ENCODE peak calls at places on chromosome X, in nine cellular contexts. R is body of pancreas, T is spleen, P is endothelial cell of umbilical vein, N is right lobe of liver, C is IMR-90, Z is K562, B is heart left ventricle, D is suprapubic skin. L is an unnamed sample.

GRCh38 chrX:99095965-99096364 is 1314.1 kb downstream of the PCDH19 start:
- DNase-seq in Z (no peak), B (no peak), D (no peak), C (no peak), P (no peak), N (no peak), R (no peak), T (no peak), L (no peak)

GRCh38 chrX:136121788-136122187 is 25.5 kb upstream of the FHL1 start:
- DNase-seq in P (no peak), C (no peak), N (no peak), T (no peak), R (no peak), B (no peak), D (no peak), Z (no peak), L (no peak)

GRCh38 chrX:39900788-39901170 is 197.0 kb downstream of the BCOR start:
- DNase-seq in B (no peak), Z (no peak), N (no peak), D (no peak), T (no peak), R (no peak), P (no peak), C (no peak), L (no peak)

GRCh38 chrX:65575024-65575423 is 40.4 kb upstream of the LAS1L start:
- DNase-seq in B (no peak), D (no peak), N (no peak), C (peak), Z (no peak), P (no peak), T (no peak), R (no peak), L (no peak)

GRCh38 chrX:386768-387575 is at the start of gene PPP2R3B:
- DNase-seq in D (peak), R (peak), P (peak), T (peak), B (peak), C (peak), N (peak), Z (peak), L (peak)

GRCh38 chrX:32673193-32673592 is 538.2 kb downstream of the DMD start:
- DNase-seq in Z (no peak), N (no peak), R (no peak), P (peak), T (no peak), C (peak), D (no peak), B (no peak), L (no peak)

GRCh38 chrX:65581661-65582339 is 47.2 kb upstream of the LAS1L start:
- DNase-seq in D (no peak), C (peak), P (peak), R (peak), T (no peak), Z (peak), N (peak), B (peak), L (peak)

GRCh38 chrX:38249965-38250364 is 29.3 kb upstream of the SRPX start:
- DNase-seq in D (no peak), R (no peak), T (no peak), P (peak), C (peak), N (no peak), Z (no peak), B (no peak), L (no peak)

GRCh38 chrX:47358387-47359065 is 11.9 kb upstream of the ZNF157 start:
- DNase-seq in B (no peak), D (no peak), N (no peak), P (peak), T (no peak), Z (no peak), C (no peak), R (no peak), L (no peak)

GRCh38 chrX:16160729-16161128 is 6.6 kb upstream of the MAGEB17 start:
- DNase-seq in Z (no peak), P (peak), T (no peak), R (no peak), N (no peak), B (no peak), C (peak), D (no peak), L (no peak)

GRCh38 chrX:104310084-104310483 is 55.4 kb upstream of the ESX1 start:
- DNase-seq in D (no peak), P (peak), R (no peak), T (no peak), C (peak), N (no peak), Z (no peak), B (no peak), L (no peak)

GRCh38 chrX:98480606-98481005 is 1596.9 kb downstream of the RPA4 start:
- DNase-seq in C (no peak), Z (no peak), N (no peak), B (no peak), R (no peak), D (no peak), P (no peak), T (no peak), L (no peak)

GRCh38 chrX:101931104-101931493 is 728 bp downstream of the ZMAT1 start:
- DNase-seq in R (no peak), C (no peak), Z (no peak), D (no peak), N (no peak), B (no peak), P (peak), T (no peak), L (no peak)

GRCh38 chrX:78387364-78387763 is 60.0 kb upstream of the CYSLTR1 start:
- DNase-seq in T (no peak), C (no peak), P (no peak), B (no peak), Z (no peak), D (no peak), N (no peak), R (no peak), L (no peak)

GRCh38 chrX:24026403-24026801 is 584 bp downstream of the KLHL15 start:
- DNase-seq in Z (no peak), P (peak), N (no peak), D (no peak), C (no peak), B (no peak), T (no peak), R (no peak), L (no peak)

GRCh38 chrX:75074475-75074874 is 81.6 kb downstream of the ABCB7 start:
- DNase-seq in C (no peak), R (no peak), T (no peak), B (no peak), N (no peak), Z (no peak), D (no peak), P (no peak), L (no peak)

GRCh38 chrX:56232221-56233082 is at the start of gene KLF8:
- DNase-seq in D (peak), N (peak), C (no peak), P (no peak), B (peak), Z (peak), R (peak), T (no peak), L (peak)

GRCh38 chrX:9352683-9353430 is 112.0 kb upstream of the TBL1X start:
- DNase-seq in Z (peak), T (peak), N (no peak), C (peak), R (no peak), B (peak), D (no peak), P (no peak), L (no peak)

GRCh38 chrX:19824603-19825002 is 62.8 kb downstream of the SH3KBP1 start:
- DNase-seq in R (no peak), C (peak), D (no peak), T (no peak), Z (no peak), B (no peak), P (no peak), N (no peak), L (no peak)

GRCh38 chrX:23434356-23434884 is 99.8 kb downstream of the PTCHD1 start:
- DNase-seq in B (peak), P (no peak), N (no peak), D (peak), R (peak), Z (no peak), C (peak), T (no peak), L (peak)

GRCh38 chrX:13043138-13043537 is 1.3 kb downstream of the FAM9C start:
- DNase-seq in C (no peak), N (no peak), T (no peak), D (no peak), R (no peak), B (no peak), Z (no peak), P (no peak), L (no peak)

GRCh38 chrX:39477031-39477430 is 620.7 kb downstream of the BCOR start:
- DNase-seq in D (no peak), Z (no peak), C (no peak), T (no peak), P (no peak), R (no peak), B (no peak), N (no peak), L (no peak)

GRCh38 chrX:42664706-42665105 is 113.3 kb downstream of the PPP1R2C start:
- DNase-seq in P (no peak), C (no peak), R (no peak), T (no peak), D (no peak), B (no peak), N (no peak), Z (no peak), L (no peak)

GRCh38 chrX:9842541-9842940 is 56.3 kb downstream of the SHROOM2 start:
- DNase-seq in Z (no peak), N (no peak), T (no peak), B (no peak), D (no peak), P (no peak), R (no peak), C (no peak), L (no peak)

GRCh38 chrX:118847676-118848075 is 24.1 kb downstream of the ZCCHC12 start:
- DNase-seq in T (no peak), Z (peak), P (peak), C (peak), N (no peak), B (no peak), D (no peak), R (no peak), L (no peak)

GRCh38 chrX:28920554-28920953 is 333.3 kb downstream of the IL1RAPL1 start:
- DNase-seq in D (no peak), Z (no peak), N (no peak), P (peak), C (peak), R (no peak), B (no peak), T (no peak), L (no peak)

GRCh38 chrX:107766470-107767140 is 9.0 kb downstream of the TSC22D3 start:
- DNase-seq in D (no peak), C (peak), T (no peak), R (no peak), B (peak), N (no peak), Z (no peak), P (no peak), L (peak)

GRCh38 chrX:123408856-123409737 is 225.0 kb downstream of the GRIA3 start:
- DNase-seq in P (no peak), C (no peak), R (no peak), N (no peak), B (no peak), Z (no peak), T (no peak), D (no peak), L (no peak)

GRCh38 chrX:19064175-19064574 is 58.1 kb downstream of the ADGRG2 start:
- DNase-seq in T (no peak), Z (no peak), R (no peak), D (no peak), P (no peak), C (peak), N (no peak), B (no peak), L (no peak)

GRCh38 chrX:21943460-21944135 is 3.1 kb downstream of the SMS start:
- DNase-seq in Z (no peak), R (no peak), D (no peak), P (peak), B (no peak), N (no peak), C (peak), T (no peak), L (no peak)

GRCh38 chrX:141133272-141133671 is 43.7 kb downstream of the LDOC1 start:
- DNase-seq in N (no peak), B (no peak), D (no peak), T (no peak), Z (no peak), P (no peak), R (no peak), C (no peak), L (no peak)

GRCh38 chrX:103607385-103608304 is at the start of gene TCEAL3:
- DNase-seq in B (peak), D (peak), C (peak), P (peak), N (peak), Z (no peak), T (peak), R (peak), L (peak)

GRCh38 chrX:148624951-148625350 is 124.5 kb downstream of the AFF2 start:
- DNase-seq in Z (no peak), B (no peak), P (no peak), N (no peak), D (no peak), R (no peak), C (no peak), T (no peak), L (no peak)

GRCh38 chrX:118974908-118975671 is 672 bp downstream of the LONRF3 start:
- DNase-seq in Z (peak), B (no peak), T (peak), D (peak), R (peak), C (no peak), P (peak), N (peak), L (peak)

GRCh38 chrX:136268051-136269048 is 17.1 kb upstream of the MAP7D3 start:
- DNase-seq in Z (peak), T (no peak), R (peak), B (no peak), P (peak), D (no peak), N (no peak), C (peak), L (no peak)

GRCh38 chrX:100994352-100995281 is 25.1 kb downstream of the ARL13A start:
- DNase-seq in T (no peak), N (no peak), Z (peak), D (no peak), B (no peak), R (no peak), C (peak), P (peak), L (no peak)

GRCh38 chrX:72340572-72340971 is 34.9 kb upstream of the CITED1 start:
- DNase-seq in D (no peak), P (no peak), T (no peak), C (no peak), Z (no peak), B (no peak), R (no peak), N (no peak), L (no peak)

GRCh38 chrX:40952855-40953254 is 132.4 kb upstream of the USP9X start:
- DNase-seq in P (peak), T (no peak), Z (no peak), B (no peak), N (no peak), D (no peak), C (peak), R (no peak), L (no peak)

GRCh38 chrX:150693782-150694574 is 782 bp downstream of the MTMR1 start:
- DNase-seq in D (peak), Z (peak), T (peak), R (peak), N (peak), C (peak), B (peak), P (peak), L (peak)

GRCh38 chrX:150690126-150690525 is 3.1 kb upstream of the MTMR1 start:
- DNase-seq in R (no peak), C (peak), N (no peak), T (no peak), Z (no peak), B (no peak), P (no peak), D (no peak), L (no peak)

GRCh38 chrX:150692296-150692695 is 900 bp upstream of the MTMR1 start:
- DNase-seq in Z (no peak), N (no peak), B (no peak), D (no peak), R (no peak), P (no peak), T (no peak), C (no peak), L (no peak)

GRCh38 chrX:150694738-150695410 is 1.7 kb downstream of the MTMR1 start:
- DNase-seq in B (peak), R (no peak), N (no peak), C (no peak), P (no peak), Z (peak), T (no peak), D (no peak), L (no peak)

GRCh38 chrX:150692837-150693781 is at the start of gene MTMR1:
- DNase-seq in D (peak), B (peak), N (peak), T (peak), C (no peak), R (peak), Z (peak), P (peak), L (peak)
- H3K4me3 ChIP-seq in D (peak), B (peak), N (peak), T (peak), C (peak), R (peak), Z (peak), P (peak), L (peak)

DNA sequence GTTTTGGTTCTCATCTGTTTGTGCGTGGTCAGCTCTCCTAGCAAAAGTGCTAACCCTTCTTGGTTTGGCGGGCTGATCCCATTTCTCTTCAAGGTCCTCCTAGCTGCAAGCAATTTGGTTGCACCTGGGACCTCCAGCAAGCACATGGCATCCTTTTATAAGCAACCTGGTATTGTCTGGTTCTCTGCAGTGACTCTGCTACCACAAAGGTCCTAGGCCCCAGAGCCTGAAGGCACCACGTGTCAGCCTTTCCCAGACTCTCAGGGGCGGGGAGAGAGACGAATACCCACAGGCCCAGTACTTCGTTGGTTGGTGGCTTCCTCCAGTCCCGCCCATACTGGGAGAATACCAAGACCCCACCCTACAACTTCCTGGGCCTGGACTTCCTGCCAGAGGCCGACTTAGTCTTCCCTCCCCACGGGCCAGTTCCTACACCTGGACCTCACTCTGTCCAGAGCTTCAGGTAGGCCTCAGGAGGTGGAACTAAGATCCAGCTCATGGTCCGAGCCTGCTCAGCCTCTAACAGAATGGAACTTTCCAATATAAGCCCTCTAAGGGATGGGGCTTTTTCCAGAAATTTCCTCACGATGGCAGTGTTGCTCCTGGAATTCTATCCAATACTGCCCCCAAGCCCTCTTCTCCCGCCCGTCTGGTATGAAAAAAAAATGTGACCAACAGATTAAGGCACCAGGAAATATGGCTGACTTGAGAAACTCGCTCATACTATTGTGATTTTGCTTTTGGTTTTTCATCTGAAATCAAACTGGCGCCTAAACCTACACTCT is 192.5 kb upstream of the STK26 start:
- DNase-seq in D (no peak), T (peak), B (peak), N (peak), C (peak), Z (peak), P (peak), R (peak), L (peak)
- TF ChIP-seq POLR2A in D (no peak), T (no peak), B (no peak), N (no peak), C (no peak), Z (peak), P (no peak), R (no peak), L (no peak)

GRCh38 chrX:51742586-51742985 is 656 bp upstream of the GSPT2 start:
- DNase-seq in C (no peak), Z (no peak), T (no peak), N (no peak), B (no peak), P (no peak), D (no peak), R (no peak), L (no peak)
- H3K4me3 ChIP-seq in C (no peak), Z (no peak), T (no peak), N (no peak), B (peak), P (no peak), D (peak), R (no peak), L (peak)

GRCh38 chrX:71098302-71098701 is 2.7 kb downstream of the FOXO4 start:
- DNase-seq in C (peak), T (peak), R (peak), N (peak), P (peak), B (peak), Z (peak), D (no peak), L (peak)

GRCh38 chrX:71096702-71097032 is 1.0 kb downstream of the FOXO4 start:
- DNase-seq in N (peak), D (no peak), R (no peak), Z (no peak), P (no peak), C (no peak), T (no peak), B (no peak), L (no peak)

GRCh38 chrX:71095033-71095432 is 618 bp upstream of the FOXO4 start:
- DNase-seq in D (no peak), B (no peak), C (no peak), N (no peak), Z (no peak), P (no peak), R (no peak), T (peak), L (no peak)

GRCh38 chrX:71095971-71096701 is 485 bp downstream of the FOXO4 start:
- DNase-seq in Z (peak), B (no peak), N (no peak), P (peak), T (peak), C (peak), D (no peak), R (no peak), L (no peak)

DNA sequence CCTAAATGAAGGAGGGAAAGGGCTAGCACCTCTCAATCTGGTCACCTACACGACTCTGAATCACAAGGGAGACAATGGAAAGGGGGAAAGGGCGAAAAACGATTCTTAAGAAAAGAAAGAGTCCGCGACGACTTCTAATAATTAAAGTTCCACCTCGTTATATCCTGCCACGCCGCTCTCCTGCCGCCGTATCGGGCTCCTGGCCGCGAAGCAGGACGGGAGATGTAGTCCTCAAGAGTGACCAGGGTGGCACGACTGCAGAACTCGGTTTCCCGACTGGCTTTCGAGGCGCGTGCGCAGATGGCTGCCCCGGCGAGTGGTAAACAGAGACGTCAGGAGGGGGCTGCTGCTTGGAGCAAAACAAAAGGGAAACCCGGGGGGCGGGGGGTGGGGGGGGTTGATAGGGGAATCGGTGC is at the start of gene FOXO4:
- DNase-seq in T (peak), P (peak), Z (peak), N (peak), B (peak), D (peak), C (peak), R (peak), L (peak)
- TF ChIP-seq POLR2A in T (no peak), P (peak), Z (peak), N (no peak), B (no peak), D (no peak), C (no peak), R (no peak), L (no peak)

GRCh38 chrX:71221145-71221544 is 1.9 kb upstream of the GJB1 start:
- DNase-seq in B (no peak), Z (no peak), P (no peak), C (no peak), R (no peak), T (no peak), N (no peak), D (no peak), L (no peak)
- H3K4me3 ChIP-seq in B (no peak), Z (no peak), P (no peak), C (no peak), R (no peak), T (no peak), N (no peak), D (no peak), L (no peak)